ENCODE peak calls at places on chromosomes 11 and 22, in seven cellular contexts. M, G, N, D, F, E and X are unnamed samples.
A peak's percentile ranks its signal among the peaks of the same experiment; 100 is the strongest.

GRCh38 chr22:19507534-19507861 is 16.7 kb downstream of the CLDN5 start:
- DNase-seq in M (no peak), G (no peak), N (no peak), D (no peak), F (no peak), E (no peak), X (no peak)

GRCh38 chr11:64544616-64545296 is 46.3 kb upstream of the SLC22A12 start:
- DNase-seq in M (no peak), G (no peak), N (no peak), D (no peak), F (no peak), E (no peak), X (peak; percentile 34)

GRCh38 chr22:49812838-49813237 is 14.8 kb downstream of the BRD1 start:
- DNase-seq in M (no peak), G (no peak), N (peak; percentile 21), D (peak; percentile 17), F (peak; percentile 22), E (no peak), X (no peak)

GRCh38 chr11:130414107-130415088 is 14.0 kb downstream of the ADAMTS8 start:
- DNase-seq in M (no peak), G (no peak), N (no peak), D (no peak), F (no peak), E (no peak), X (no peak)

GRCh38 chr22:29751139-29751538 is 15.7 kb downstream of the ZMAT5 start:
- DNase-seq in M (no peak), G (no peak), N (peak; percentile 30), D (peak; percentile 61), F (peak; percentile 62), E (peak; percentile 92), X (no peak)

GRCh38 chr22:45834241-45834640 is 142.7 kb downstream of the WNT7B start:
- DNase-seq in M (no peak), G (no peak), N (no peak), D (no peak), F (no peak), E (no peak), X (no peak)

GRCh38 chr11:11992257-11992690 is 16.2 kb downstream of the DKK3 start:
- DNase-seq in M (no peak), G (peak; percentile 52), N (peak; percentile 23), D (no peak), F (no peak), E (no peak), X (no peak)

GRCh38 chr11:9660886-9661285 is 3.0 kb upstream of the SWAP70 start:
- DNase-seq in M (no peak), G (peak; percentile 61), N (no peak), D (peak; percentile 27), F (no peak), E (no peak), X (no peak)

GRCh38 chr22:38973289-38974169 is 8.6 kb upstream of the APOBEC3B start:
- DNase-seq in M (peak; percentile 66), G (peak; percentile 55), N (peak; percentile 49), D (no peak), F (peak; percentile 19), E (no peak), X (peak; percentile 53)

GRCh38 chr11:36818410-36818809 is 220.4 kb upstream of the RAG2 start:
- DNase-seq in M (no peak), G (no peak), N (no peak), D (no peak), F (no peak), E (no peak), X (no peak)

GRCh38 chr11:64814712-64815187 is 4.4 kb upstream of the MEN1 start:
- DNase-seq in M (no peak), G (no peak), N (no peak), D (no peak), F (no peak), E (no peak), X (no peak)

GRCh38 chr11:64437426-64437825 is 78.5 kb downstream of the RPS6KA4 start:
- DNase-seq in M (no peak), G (no peak), N (no peak), D (no peak), F (no peak), E (no peak), X (no peak)

GRCh38 chr11:126410649-126411048 is 55.2 kb downstream of the ST3GAL4 start:
- DNase-seq in M (no peak), G (no peak), N (peak; percentile 71), D (no peak), F (no peak), E (no peak), X (no peak)

GRCh38 chr22:20130319-20130718 is 1.3 kb upstream of the ZDHHC8 start:
- DNase-seq in M (no peak), G (peak; percentile 23), N (no peak), D (no peak), F (no peak), E (no peak), X (no peak)

GRCh38 chr22:30078320-30079311 is 1.6 kb upstream of the HORMAD2 start:
- DNase-seq in M (no peak), G (no peak), N (no peak), D (no peak), F (no peak), E (no peak), X (no peak)

GRCh38 chr11:100681064-100681502 is 6.0 kb upstream of the ARHGAP42 start:
- DNase-seq in M (no peak), G (peak; percentile 91), N (peak; percentile 21), D (peak; percentile 69), F (peak; percentile 8), E (peak; percentile 28), X (peak; percentile 84)

GRCh38 chr22:16949561-16949960 is 58.5 kb downstream of the GAB4 start:
- DNase-seq in M (no peak), G (no peak), N (no peak), D (no peak), F (no peak), E (no peak), X (no peak)

GRCh38 chr11:110130642-110131238 is 37.5 kb downstream of the ZC3H12C start:
- DNase-seq in M (no peak), G (no peak), N (peak; percentile 70), D (peak; percentile 40), F (peak; percentile 72), E (no peak), X (peak; percentile 27)

GRCh38 chr11:10317776-10318526 is 13.1 kb downstream of the ADM start:
- DNase-seq in M (no peak), G (no peak), N (no peak), D (no peak), F (no peak), E (no peak), X (no peak)

GRCh38 chr11:67095214-67095507 is 23.9 kb upstream of the KDM2A start:
- DNase-seq in M (no peak), G (no peak), N (no peak), D (no peak), F (no peak), E (no peak), X (no peak)
- TF ChIP-seq CTCF in M (no peak), G (no peak), N (no peak), D (no peak), F (no peak), E (no peak), X (no peak)

DNA sequence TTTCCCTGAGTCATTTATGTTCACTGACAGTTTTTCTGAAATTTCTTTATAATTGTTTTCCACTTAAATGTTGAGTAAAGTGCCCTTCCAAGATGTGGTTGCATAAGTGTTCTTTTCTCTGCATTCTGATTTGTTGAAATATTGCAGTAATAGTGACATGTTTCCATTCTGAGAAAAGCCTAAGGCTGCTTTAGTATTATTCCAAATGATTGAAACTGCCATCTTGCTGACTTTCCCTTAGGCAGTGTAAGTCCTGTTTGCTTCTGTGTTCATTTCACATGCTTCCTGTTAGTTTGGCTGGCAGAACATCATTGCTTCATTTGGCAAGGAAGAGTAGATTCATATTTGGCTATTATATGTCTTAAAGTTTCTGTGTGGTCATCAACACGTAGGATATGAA is 146.5 kb downstream of the ELP4 start:
- DNase-seq in M (no peak), G (peak; percentile 37), N (peak; percentile 29), D (peak; percentile 33), F (peak; percentile 40), E (no peak), X (no peak)
- H3K4me3 ChIP-seq in M (no peak overlapping the region), G (no peak overlapping the region), N (no peak overlapping the region), D (no peak overlapping the region), F (no peak overlapping the region), E (no peak overlapping the region), X (no peak overlapping the region)

DNA sequence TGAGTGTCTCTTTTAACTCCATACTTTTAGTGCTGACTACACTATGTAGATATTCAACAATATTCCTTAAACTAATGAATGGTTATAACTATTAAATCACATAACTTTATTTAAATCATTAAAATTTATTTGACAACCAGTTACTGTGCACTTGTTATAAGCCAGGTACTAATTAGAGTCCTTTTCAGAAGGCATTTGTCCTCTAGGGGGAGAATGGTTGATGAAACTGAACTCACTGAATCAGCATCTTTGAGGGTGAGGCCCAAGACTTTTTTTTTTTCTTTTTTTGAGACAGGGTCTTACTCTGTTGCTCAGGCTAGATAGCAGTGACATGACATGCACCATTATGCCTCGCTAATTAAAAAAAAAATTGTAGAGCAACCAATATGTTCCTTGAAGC is 515.6 kb upstream of the CCDC90B start:
- DNase-seq in M (no peak), G (peak; percentile 22), N (no peak), D (no peak), F (no peak), E (no peak), X (no peak)
- TF ChIP-seq CTCF in M (no peak), G (peak; percentile 48), N (peak; percentile 21), D (peak; percentile 38), F (peak; percentile 20), E (no peak), X (no peak)

GRCh38 chr22:35591696-35592417 is 25.3 kb downstream of the MB start:
- DNase-seq in M (no peak), G (no peak), N (no peak), D (no peak), F (no peak), E (no peak), X (no peak)

GRCh38 chr22:35589071-35589735 is 27.9 kb downstream of the MB start:
- DNase-seq in M (no peak), G (peak; percentile 95), N (peak; percentile 70), D (peak; percentile 62), F (peak; percentile 62), E (peak; percentile 65), X (no peak)

GRCh38 chr22:35589736-35590079 is 27.4 kb downstream of the MB start:
- DNase-seq in M (no peak), G (no peak), N (no peak), D (no peak), F (no peak), E (no peak), X (no peak)

GRCh38 chr22:35592418-35592967 is 24.6 kb downstream of the MB start:
- DNase-seq in M (no peak), G (no peak), N (no peak), D (peak; percentile 11), F (no peak), E (no peak), X (no peak)

DNA sequence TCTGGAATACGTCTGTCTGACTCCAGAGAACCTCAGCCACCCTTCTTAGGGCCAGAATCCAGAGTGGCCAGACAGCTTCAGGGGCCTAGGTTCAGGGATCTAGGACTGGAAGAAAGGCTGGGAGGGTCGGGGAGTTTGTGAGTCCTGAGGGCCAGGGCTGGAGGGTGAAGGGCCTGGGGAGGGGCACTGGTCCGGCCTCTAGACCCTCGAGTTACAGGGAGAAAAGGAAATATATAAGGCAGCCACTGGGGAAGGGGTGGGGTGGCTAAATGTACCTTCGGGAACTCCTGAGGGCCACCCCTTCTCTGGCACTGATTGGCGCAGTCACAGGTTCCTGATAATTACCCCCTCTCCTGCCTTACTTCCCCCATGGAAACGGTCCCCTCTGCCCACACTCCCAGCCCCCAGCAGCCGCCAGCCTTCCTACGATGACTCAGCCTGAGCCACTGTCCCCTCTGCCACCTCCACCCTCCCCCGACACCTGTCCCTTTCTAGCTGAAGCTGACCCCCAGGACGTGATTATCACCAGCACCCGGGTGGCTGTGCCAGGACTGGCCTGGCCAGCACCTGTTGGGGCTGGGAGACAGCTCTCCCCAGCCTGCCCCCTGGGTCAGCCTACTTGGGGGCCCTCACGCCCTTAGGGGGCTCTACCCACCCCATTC is 26.4 kb downstream of the MB start:
- DNase-seq in M (no peak), G (no peak), N (no peak), D (no peak), F (no peak), E (no peak), X (no peak)
- H3K4me3 ChIP-seq in M (no peak overlapping the region), G (no peak overlapping the region), N (no peak overlapping the region), D (no peak overlapping the region), F (no peak overlapping the region), E (no peak overlapping the region), X (no peak overlapping the region)